ENCODE peak calls at places on chromosomes 13 and 19, in six cellular contexts. One of them, this sample, is unnamed.

GRCh38 chr19:40464059-40465024 is 1.2 kb downstream of the BLVRB start:
- DNase-seq in iris pigment epithelial cell: peak; percentile 89
- DNase-seq in right atrium auricular region: peak; percentile 94
- DNase-seq in lower lobe of right lung: peak; percentile 88
- DNase-seq in posterior cingulate gyrus: peak; percentile 92
- DNase-seq in cardiac muscle cell: peak; percentile 94
- DNase-seq in this sample: peak; percentile 86

GRCh38 chr13:85586422-85586831 is 212.8 kb downstream of the SLITRK6 start:
- DNase-seq in iris pigment epithelial cell: peak; percentile 75
- DNase-seq in right atrium auricular region: no peak
- DNase-seq in lower lobe of right lung: no peak
- DNase-seq in posterior cingulate gyrus: no peak
- DNase-seq in cardiac muscle cell: no peak
- DNase-seq in this sample: no peak

GRCh38 chr19:4597975-4598671 is 38.6 kb upstream of the SEMA6B start:
- DNase-seq in iris pigment epithelial cell: no peak
- DNase-seq in right atrium auricular region: no peak
- DNase-seq in lower lobe of right lung: peak; percentile 49
- DNase-seq in posterior cingulate gyrus: no peak
- DNase-seq in cardiac muscle cell: peak; percentile 53
- DNase-seq in this sample: peak; percentile 60

GRCh38 chr19:1746401-1747284 is 6.7 kb upstream of the ONECUT3 start:
- DNase-seq in iris pigment epithelial cell: peak; percentile 18
- DNase-seq in right atrium auricular region: no peak
- DNase-seq in lower lobe of right lung: no peak
- DNase-seq in posterior cingulate gyrus: no peak
- DNase-seq in cardiac muscle cell: peak; percentile 49
- DNase-seq in this sample: no peak

GRCh38 chr19:6393982-6394412 is 1.0 kb upstream of the GTF2F1 start:
- DNase-seq in iris pigment epithelial cell: no peak
- DNase-seq in right atrium auricular region: no peak
- DNase-seq in lower lobe of right lung: no peak
- DNase-seq in posterior cingulate gyrus: no peak
- DNase-seq in cardiac muscle cell: no peak
- DNase-seq in this sample: no peak

GRCh38 chr19:54921082-54921481 is 15.1 kb downstream of the NCR1 start:
- DNase-seq in iris pigment epithelial cell: no peak
- DNase-seq in right atrium auricular region: no peak
- DNase-seq in lower lobe of right lung: no peak
- DNase-seq in posterior cingulate gyrus: no peak
- DNase-seq in cardiac muscle cell: no peak
- DNase-seq in this sample: no peak

GRCh38 chr19:48842744-48843162 is 6.5 kb upstream of the HSD17B14 start:
- DNase-seq in iris pigment epithelial cell: peak; percentile 39
- DNase-seq in right atrium auricular region: no peak
- DNase-seq in lower lobe of right lung: no peak
- DNase-seq in posterior cingulate gyrus: peak; percentile 50
- DNase-seq in cardiac muscle cell: peak; percentile 69
- DNase-seq in this sample: peak; percentile 60

GRCh38 chr19:58434217-58434616 is 5.7 kb downstream of the ZNF132 start:
- DNase-seq in iris pigment epithelial cell: peak; percentile 27
- DNase-seq in right atrium auricular region: no peak
- DNase-seq in lower lobe of right lung: no peak
- DNase-seq in posterior cingulate gyrus: no peak
- DNase-seq in cardiac muscle cell: peak; percentile 14
- DNase-seq in this sample: no peak

GRCh38 chr19:40960780-40961179 is 30.3 kb upstream of the CYP2B6 start:
- DNase-seq in iris pigment epithelial cell: no peak
- DNase-seq in right atrium auricular region: no peak
- DNase-seq in lower lobe of right lung: no peak
- DNase-seq in posterior cingulate gyrus: no peak
- DNase-seq in cardiac muscle cell: no peak
- DNase-seq in this sample: no peak

GRCh38 chr13:25967144-25967543 is 84.7 kb downstream of the SHISA2 start:
- DNase-seq in iris pigment epithelial cell: no peak
- DNase-seq in right atrium auricular region: no peak
- DNase-seq in lower lobe of right lung: no peak
- DNase-seq in posterior cingulate gyrus: no peak
- DNase-seq in cardiac muscle cell: no peak
- DNase-seq in this sample: no peak

GRCh38 chr13:21638319-21639282 is 32.3 kb upstream of the FGF9 start:
- DNase-seq in iris pigment epithelial cell: peak; percentile 7
- DNase-seq in right atrium auricular region: no peak
- DNase-seq in lower lobe of right lung: no peak
- DNase-seq in posterior cingulate gyrus: no peak
- DNase-seq in cardiac muscle cell: peak; percentile 34
- DNase-seq in this sample: peak; percentile 24

GRCh38 chr19:10752237-10752912 is 34.5 kb downstream of the DNM2 start:
- DNase-seq in iris pigment epithelial cell: no peak
- DNase-seq in right atrium auricular region: peak; percentile 68
- DNase-seq in lower lobe of right lung: no peak
- DNase-seq in posterior cingulate gyrus: peak; percentile 72
- DNase-seq in cardiac muscle cell: no peak
- DNase-seq in this sample: no peak

GRCh38 chr19:4955274-4955673 is 13.6 kb upstream of the KDM4B start:
- DNase-seq in iris pigment epithelial cell: no peak
- DNase-seq in right atrium auricular region: no peak
- DNase-seq in lower lobe of right lung: no peak
- DNase-seq in posterior cingulate gyrus: no peak
- DNase-seq in cardiac muscle cell: no peak
- DNase-seq in this sample: no peak

GRCh38 chr19:46147791-46148288 is at the start of gene IGFL2:
- DNase-seq in iris pigment epithelial cell: peak; percentile 28
- DNase-seq in right atrium auricular region: no peak
- DNase-seq in lower lobe of right lung: no peak
- DNase-seq in posterior cingulate gyrus: no peak
- DNase-seq in cardiac muscle cell: peak; percentile 14
- DNase-seq in this sample: no peak

GRCh38 chr13:26710166-26710565 is 50.4 kb downstream of the GPR12 start:
- DNase-seq in iris pigment epithelial cell: no peak
- DNase-seq in right atrium auricular region: no peak
- DNase-seq in lower lobe of right lung: no peak
- DNase-seq in posterior cingulate gyrus: no peak
- DNase-seq in cardiac muscle cell: no peak
- DNase-seq in this sample: no peak

GRCh38 chr13:102913924-102914628 is 68.2 kb downstream of the ERCC5 start:
- DNase-seq in iris pigment epithelial cell: peak; percentile 35
- DNase-seq in right atrium auricular region: no peak
- DNase-seq in lower lobe of right lung: no peak
- DNase-seq in posterior cingulate gyrus: no peak
- DNase-seq in cardiac muscle cell: peak; percentile 55
- DNase-seq in this sample: no peak

GRCh38 chr13:40503966-40504591 is 162.4 kb downstream of the FOXO1 start:
- DNase-seq in iris pigment epithelial cell: peak; percentile 84
- DNase-seq in right atrium auricular region: peak; percentile 59
- DNase-seq in lower lobe of right lung: no peak
- DNase-seq in posterior cingulate gyrus: no peak
- DNase-seq in cardiac muscle cell: peak; percentile 91
- DNase-seq in this sample: no peak

GRCh38 chr19:3653865-3654513 is 27.4 kb upstream of the CACTIN start:
- DNase-seq in iris pigment epithelial cell: no peak
- DNase-seq in right atrium auricular region: no peak
- DNase-seq in lower lobe of right lung: no peak
- DNase-seq in posterior cingulate gyrus: no peak
- DNase-seq in cardiac muscle cell: no peak
- DNase-seq in this sample: peak; percentile 33

GRCh38 chr13:32075150-32075851 is 43.7 kb downstream of the FRY start:
- DNase-seq in iris pigment epithelial cell: no peak
- DNase-seq in right atrium auricular region: no peak
- DNase-seq in lower lobe of right lung: no peak
- DNase-seq in posterior cingulate gyrus: no peak
- DNase-seq in cardiac muscle cell: no peak
- DNase-seq in this sample: no peak

GRCh38 chr19:55373993-55374757 is 2.5 kb upstream of the TMEM190 start:
- DNase-seq in iris pigment epithelial cell: no peak
- DNase-seq in right atrium auricular region: no peak
- DNase-seq in lower lobe of right lung: no peak
- DNase-seq in posterior cingulate gyrus: no peak
- DNase-seq in cardiac muscle cell: peak; percentile 50
- DNase-seq in this sample: no peak

GRCh38 chr19:2041686-2042484 is 9.2 kb downstream of the MKNK2 start:
- DNase-seq in iris pigment epithelial cell: peak; percentile 96
- DNase-seq in right atrium auricular region: peak; percentile 97
- DNase-seq in lower lobe of right lung: peak; percentile 99
- DNase-seq in posterior cingulate gyrus: peak; percentile 95
- DNase-seq in cardiac muscle cell: peak; percentile 96
- DNase-seq in this sample: peak; percentile 99

GRCh38 chr13:29594710-29595379 is 643 bp downstream of the SLC7A1 start:
- DNase-seq in iris pigment epithelial cell: peak; percentile 60
- DNase-seq in right atrium auricular region: peak; percentile 81
- DNase-seq in lower lobe of right lung: peak; percentile 83
- DNase-seq in posterior cingulate gyrus: peak; percentile 63
- DNase-seq in cardiac muscle cell: peak; percentile 73
- DNase-seq in this sample: peak; percentile 39

GRCh38 chr19:55257461-55258411 is 1.1 kb downstream of the PPP6R1 start:
- DNase-seq in iris pigment epithelial cell: peak; percentile 30
- DNase-seq in right atrium auricular region: no peak
- DNase-seq in lower lobe of right lung: no peak
- DNase-seq in posterior cingulate gyrus: no peak
- DNase-seq in cardiac muscle cell: peak; percentile 17
- DNase-seq in this sample: peak; percentile 23

GRCh38 chr13:112690242-112690943 is 555 bp downstream of the ATP11A start:
- DNase-seq in iris pigment epithelial cell: peak; percentile 40
- DNase-seq in right atrium auricular region: no peak
- DNase-seq in lower lobe of right lung: peak; percentile 73
- DNase-seq in posterior cingulate gyrus: peak; percentile 11
- DNase-seq in cardiac muscle cell: peak; percentile 23
- DNase-seq in this sample: peak; percentile 38

GRCh38 chr19:42111811-42112210 is 20.4 kb downstream of the POU2F2 start:
- DNase-seq in iris pigment epithelial cell: no peak
- DNase-seq in right atrium auricular region: no peak
- DNase-seq in lower lobe of right lung: no peak
- DNase-seq in posterior cingulate gyrus: no peak
- DNase-seq in cardiac muscle cell: no peak
- DNase-seq in this sample: no peak

This sample was measured in endothelial cell.